ENCODE peak calls at places on chromosomes 12 and 14, in five cellular contexts. G, B, L, V and X are unnamed samples.

GRCh38 chr14:73014105-73014504 is 12.8 kb downstream of the ZFYVE1 start:
- ATAC-seq in G (no peak), B (no peak), L (peak; percentile 97), V (no peak), X (no peak)

GRCh38 chr14:75427126-75427481 is 718 bp upstream of the JDP2 start:
- ATAC-seq in G (peak; percentile 77), B (peak; percentile 44), L (peak; percentile 80), V (peak; percentile 13), X (peak; percentile 8)

GRCh38 chr12:92556141-92556540 is 146.6 kb upstream of the PLEKHG7 start:
- ATAC-seq in G (no peak), B (no peak), L (peak; percentile 22), V (no peak), X (no peak)

GRCh38 chr14:97706814-97707213 is 909.6 kb downstream of the VRK1 start:
- ATAC-seq in G (no peak), B (peak; percentile 44), L (peak; percentile 35), V (no peak), X (no peak)

GRCh38 chr12:62562892-62563291 is 96.3 kb downstream of the MON2 start:
- ATAC-seq in G (no peak), B (no peak), L (no peak), V (no peak), X (no peak)

GRCh38 chr12:5246196-5246595 is 185.7 kb upstream of the NTF3 start:
- ATAC-seq in G (no peak), B (no peak), L (no peak), V (no peak), X (no peak)

GRCh38 chr12:127487031-127487430 is 779.9 kb upstream of the TMEM132C start:
- ATAC-seq in G (no peak), B (no peak), L (no peak), V (no peak), X (no peak)

GRCh38 chr14:63991833-63992232 is 139.0 kb downstream of the SYNE2 start:
- ATAC-seq in G (no peak), B (no peak), L (peak; percentile 51), V (no peak), X (no peak)

GRCh38 chr12:24899503-24900098 is 49.3 kb downstream of the BCAT1 start:
- ATAC-seq in G (no peak), B (no peak), L (no peak), V (no peak), X (no peak)

GRCh38 chr14:59931237-59931636 is 11.3 kb downstream of the LRRC9 start:
- ATAC-seq in G (no peak), B (no peak), L (no peak), V (no peak), X (no peak)

GRCh38 chr12:132429122-132429931 is 60.6 kb upstream of the FBRSL1 start:
- ATAC-seq in G (peak; percentile 31), B (no peak), L (no peak), V (no peak), X (peak; percentile 12)

GRCh38 chr12:96526110-96526509 is 36.7 kb downstream of the CFAP54 start:
- ATAC-seq in G (no peak), B (no peak), L (no peak), V (no peak), X (no peak)

GRCh38 chr12:48716168-48716492 is 377 bp downstream of the CCNT1 start:
- ATAC-seq in G (peak; percentile 48), B (no peak), L (peak; percentile 50), V (peak; percentile 65), X (no peak)

GRCh38 chr12:16726879-16727278 is 120.9 kb upstream of the LMO3 start:
- ATAC-seq in G (no peak), B (no peak), L (no peak), V (no peak), X (no peak)

GRCh38 chr14:33455998-33456397 is 494.9 kb downstream of the EGLN3 start:
- ATAC-seq in G (no peak), B (no peak), L (no peak), V (no peak), X (no peak)

GRCh38 chr12:91677556-91677955 is 468.1 kb downstream of the BTG1 start:
- ATAC-seq in G (no peak), B (no peak), L (no peak), V (no peak), X (no peak)

GRCh38 chr12:68348419-68348818 is 16.3 kb upstream of the MDM1 start:
- ATAC-seq in G (no peak), B (no peak), L (no peak), V (no peak), X (no peak)

GRCh38 chr12:50529345-50529744 is 24.6 kb downstream of the DIP2B start:
- ATAC-seq in G (no peak), B (no peak), L (no peak), V (no peak), X (no peak)

GRCh38 chr12:57381693-57382220 is 49.1 kb downstream of the R3HDM2 start:
- ATAC-seq in G (no peak), B (no peak), L (peak; percentile 39), V (peak; percentile 29), X (no peak)

GRCh38 chr12:112270673-112271072 is 111.6 kb downstream of the HECTD4 start:
- ATAC-seq in G (no peak), B (no peak), L (no peak), V (no peak), X (no peak)

GRCh38 chr12:96048392-96048969 is 13.1 kb upstream of the LTA4H start:
- ATAC-seq in G (peak; percentile 83), B (peak; percentile 72), L (no peak), V (peak; percentile 55), X (no peak)

GRCh38 chr14:68263563-68264350 is 444.2 kb downstream of the RAD51B start:
- ATAC-seq in G (no peak), B (no peak), L (no peak), V (no peak), X (no peak)

GRCh38 chr12:31620311-31620710 is 29.4 kb upstream of the DENND5B start:
- ATAC-seq in G (peak; percentile 95), B (no peak), L (no peak), V (no peak), X (no peak)

GRCh38 chr12:92078167-92079053 is 67.2 kb downstream of the BTG1 start:
- ATAC-seq in G (no peak), B (no peak), L (peak; percentile 7), V (peak; percentile 89), X (peak; percentile 87)

DNA sequence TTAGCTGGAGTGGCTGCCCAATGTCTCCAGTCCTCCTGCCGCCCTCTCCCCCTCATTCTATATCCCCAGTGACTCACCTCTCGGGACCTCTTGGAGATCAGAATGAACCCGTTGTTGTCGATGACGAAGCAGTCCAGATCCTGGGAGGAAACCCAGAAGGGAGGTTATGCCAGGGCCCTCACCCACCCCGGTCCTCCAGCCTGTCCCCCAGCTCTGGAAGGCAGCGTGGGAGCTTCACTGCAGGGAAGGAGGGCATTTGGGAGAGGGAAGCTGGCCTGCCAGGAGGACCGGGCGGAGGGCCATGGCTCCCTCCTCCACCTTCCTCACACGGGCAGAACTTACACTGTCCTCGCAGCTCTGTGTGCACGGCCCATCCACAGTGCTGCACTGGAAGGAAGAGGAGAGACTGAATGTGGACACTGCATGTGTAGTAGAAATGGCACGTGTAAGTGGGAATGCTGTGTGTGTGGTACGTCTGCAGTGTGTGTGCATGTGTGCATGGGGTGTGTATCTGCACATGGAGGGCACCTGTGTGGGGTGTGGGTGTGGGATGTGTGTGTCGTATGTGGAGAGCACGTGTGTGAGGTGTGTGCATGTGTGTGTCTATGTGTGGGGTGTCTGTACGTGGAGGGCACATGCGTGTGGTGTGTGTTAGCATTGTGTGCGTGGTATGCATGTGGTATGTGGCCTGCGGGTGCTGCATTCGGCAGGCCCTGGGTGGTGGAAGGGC is 10.0 kb upstream of the LRTM2 start:
- ATAC-seq in G (no peak), B (no peak), L (no peak), V (peak; percentile 30), X (no peak)
- TF ChIP-seq EP300 in G (no peak), B (no peak), L (no peak), V (no peak), X (no peak)

GRCh38 chr12:117689857-117690256 is 278.9 kb downstream of the KSR2 start:
- ATAC-seq in G (no peak), B (no peak), L (no peak), V (no peak), X (no peak)

GRCh38 chr12:117686911-117687377 is 281.8 kb downstream of the KSR2 start:
- ATAC-seq in G (no peak), B (no peak), L (no peak), V (no peak), X (peak; percentile 49)

GRCh38 chr12:117695956-117696355 is 272.8 kb downstream of the KSR2 start:
- ATAC-seq in G (no peak), B (no peak), L (no peak), V (no peak), X (no peak)

DNA sequence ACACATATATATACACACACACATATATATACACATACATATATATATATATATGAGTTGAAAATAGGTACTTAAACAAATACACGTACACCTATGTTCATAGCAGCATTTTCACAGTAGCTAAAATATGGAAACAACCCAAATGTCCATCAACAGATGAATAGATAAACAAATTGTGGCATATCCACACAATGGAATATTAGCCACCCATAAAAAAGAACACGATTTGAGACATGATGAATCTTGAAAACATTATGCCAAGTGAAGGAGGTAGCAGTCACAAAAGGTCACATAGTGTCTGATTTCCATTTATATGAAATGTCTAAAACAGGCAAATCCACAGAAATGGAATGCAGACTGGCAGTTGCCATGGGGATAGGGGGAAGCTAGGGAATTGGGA is 276.3 kb downstream of the KSR2 start:
- ATAC-seq in G (no peak), B (no peak), L (no peak), V (no peak), X (no peak)
- TF ChIP-seq POLR2AphosphoS5 in G (no peak), B (no peak), L (no peak), V (no peak), X (no peak)

GRCh38 chr12:6818246-6819006 is 3.2 kb upstream of the GPR162 start:
- ATAC-seq in G (peak; percentile 32), B (no peak), L (no peak), V (no peak), X (no peak)
- TF ChIP-seq EP300 in G (no peak), B (no peak), L (no peak), V (no peak), X (no peak)

GRCh38 chr12:53171725-53172329 is 8.7 kb upstream of the ZNF740 start:
- ATAC-seq in G (no peak), B (no peak), L (no peak), V (peak; percentile 39), X (no peak)

GRCh38 chr12:53176750-53177149 is 3.8 kb upstream of the ZNF740 start:
- ATAC-seq in G (no peak), B (no peak), L (no peak), V (no peak), X (no peak)

GRCh38 chr12:53172352-53172751 is 8.2 kb upstream of the ZNF740 start:
- ATAC-seq in G (no peak), B (no peak), L (no peak), V (no peak), X (peak; percentile 74)

GRCh38 chr12:53173085-53173715 is 7.3 kb upstream of the ZNF740 start:
- ATAC-seq in G (no peak), B (no peak), L (no peak), V (no peak), X (no peak)

DNA sequence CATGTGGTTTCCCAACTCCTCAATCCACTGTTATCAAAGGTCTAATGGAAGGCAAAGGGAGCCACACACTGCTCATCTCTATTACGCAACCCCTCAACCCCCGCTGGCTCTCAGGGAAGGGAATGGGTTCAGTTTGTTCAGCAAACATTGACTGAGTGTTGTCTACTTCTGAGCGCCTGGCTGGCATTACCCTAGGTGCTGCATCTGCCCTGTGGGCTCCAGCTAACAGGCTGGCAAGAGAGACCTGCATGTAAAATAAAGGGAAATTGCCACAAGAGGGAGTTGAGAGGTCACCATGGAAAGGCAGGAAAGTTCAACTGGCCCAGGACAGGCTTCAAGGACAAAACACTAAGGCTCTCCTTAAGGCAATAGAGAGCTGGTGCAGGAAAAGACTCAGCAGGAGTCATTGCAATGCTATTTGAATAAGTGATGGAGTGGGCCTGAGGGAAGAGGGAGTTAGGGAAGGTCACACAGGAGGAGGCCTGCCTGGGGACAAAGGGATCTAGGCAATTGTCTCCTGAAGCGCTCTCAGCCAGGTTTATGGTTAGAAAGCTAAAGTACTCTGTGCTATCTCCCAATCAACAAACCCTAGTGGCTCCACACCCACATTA is 5.5 kb upstream of the ZNF740 start:
- ATAC-seq in G (peak; percentile 94), B (peak; percentile 65), L (peak; percentile 48), V (peak; percentile 53), X (peak; percentile 42)
- TF ChIP-seq POLR2AphosphoS5 in G (no peak), B (no peak), L (no peak), V (no peak), X (no peak)